ENCODE peak calls at places on chromosome 4, in ten cellular contexts. A is neural progenitor cell, C is PC-9, J is hepatocyte, S is fibroblast of lung, W is mesendoderm, Y is K562, V is mammary epithelial cell, I is OCI-LY7, T is GM23248. R is an unnamed sample.

GRCh38 chr4:182242793-182243192 is 409 bp upstream of the TENM3 start:
- DNase-seq in A (no peak), C (no peak), J (peak; percentile 43), S (peak; percentile 17), W (peak; percentile 94), Y (no peak), V (peak; percentile 37), I (no peak), T (no peak), R (no peak)

GRCh38 chr4:18540349-18540748 is 518.8 kb upstream of the LCORL start:
- DNase-seq in A (no peak), C (no peak), J (no peak), S (no peak), W (no peak), Y (no peak), V (no peak), I (no peak), T (no peak), R (no peak)

GRCh38 chr4:171847751-171848150 is 34.5 kb downstream of the GALNTL6 start:
- DNase-seq in A (no peak), C (no peak), J (no peak), S (no peak), W (no peak), Y (no peak), V (no peak), I (no peak), T (peak; percentile 23), R (no peak)

GRCh38 chr4:138111462-138112000 is 130.6 kb downstream of the SLC7A11 start:
- DNase-seq in A (peak; percentile 34), C (no peak), J (no peak), S (no peak), W (peak; percentile 91), Y (no peak), V (peak; percentile 71), I (no peak), T (peak; percentile 70), R (peak; percentile 53)

GRCh38 chr4:122798101-122798500 is 28.5 kb upstream of the FGF2 start:
- DNase-seq in A (peak; percentile 24), C (no peak), J (peak; percentile 71), S (peak; percentile 97), W (peak; percentile 70), Y (peak; percentile 46), V (peak; percentile 91), I (no peak), T (peak; percentile 94), R (peak; percentile 74)

GRCh38 chr4:104015680-104016079 is 295.9 kb upstream of the TACR3 start:
- DNase-seq in A (peak; percentile 47), C (no peak), J (peak; percentile 30), S (no peak), W (peak; percentile 47), Y (no peak), V (no peak), I (peak; percentile 1), T (no peak), R (no peak)

GRCh38 chr4:132865458-132865857 is 283.6 kb upstream of the PCDH10 start:
- DNase-seq in A (no peak), C (no peak), J (no peak), S (no peak), W (no peak), Y (no peak), V (peak; percentile 70), I (no peak), T (no peak), R (peak; percentile 33)

GRCh38 chr4:153038493-153039311 is 102.6 kb downstream of the FHDC1 start:
- DNase-seq in A (no peak), C (no peak), J (peak; percentile 69), S (no peak), W (no peak), Y (no peak), V (no peak), I (no peak), T (no peak), R (no peak)

GRCh38 chr4:108861339-108861738 is 98.5 kb upstream of the ETNPPL start:
- DNase-seq in A (peak; percentile 20), C (no peak), J (peak; percentile 36), S (peak; percentile 11), W (peak; percentile 48), Y (no peak), V (peak; percentile 8), I (no peak), T (peak; percentile 42), R (no peak)

GRCh38 chr4:185358514-185359433 is 37.0 kb downstream of the LRP2BP start:
- DNase-seq in A (no peak), C (peak; percentile 73), J (no peak), S (peak; percentile 51), W (peak; percentile 27), Y (peak; percentile 48), V (no peak), I (no peak), T (peak; percentile 39), R (no peak)

GRCh38 chr4:147580396-147580795 is 36.8 kb upstream of the TMEM184C start:
- DNase-seq in A (no peak), C (no peak), J (no peak), S (no peak), W (no peak), Y (no peak), V (peak; percentile 59), I (no peak), T (peak; percentile 24), R (no peak)

GRCh38 chr4:138175337-138175794 is 66.8 kb downstream of the SLC7A11 start:
- DNase-seq in A (no peak), C (no peak), J (peak; percentile 81), S (peak; percentile 63), W (no peak), Y (no peak), V (no peak), I (no peak), T (no peak), R (no peak)

GRCh38 chr4:71713611-71714203 is 70.2 kb downstream of the GC start:
- DNase-seq in A (peak; percentile 23), C (no peak), J (peak; percentile 77), S (peak; percentile 81), W (peak; percentile 40), Y (peak; percentile 16), V (peak; percentile 9), I (peak; percentile 39), T (peak; percentile 84), R (no peak)

GRCh38 chr4:153466637-153467153 is 535 bp downstream of the TMEM131L start:
- DNase-seq in A (peak; percentile 20), C (no peak), J (no peak), S (no peak), W (no peak), Y (no peak), V (no peak), I (peak; percentile 55), T (peak; percentile 57), R (no peak)

GRCh38 chr4:184424279-184424678 is 50.1 kb downstream of the IRF2 start:
- DNase-seq in A (no peak), C (no peak), J (no peak), S (no peak), W (no peak), Y (no peak), V (no peak), I (no peak), T (no peak), R (no peak)

GRCh38 chr4:170497105-170497504 is 407.3 kb upstream of the AADAT start:
- DNase-seq in A (peak; percentile 6), C (no peak), J (no peak), S (no peak), W (no peak), Y (no peak), V (peak; percentile 9), I (no peak), T (peak; percentile 13), R (no peak)

GRCh38 chr4:140238353-140239041 is 84.5 kb upstream of the MAML3 start:
- DNase-seq in A (peak; percentile 69), C (no peak), J (peak; percentile 67), S (peak; percentile 97), W (peak; percentile 37), Y (no peak), V (peak; percentile 46), I (no peak), T (peak; percentile 94), R (no peak)

GRCh38 chr4:1008840-1009646 is 2.4 kb upstream of the FGFRL1 start:
- DNase-seq in A (no peak), C (no peak), J (no peak), S (no peak), W (peak; percentile 23), Y (no peak), V (peak; percentile 17), I (peak; percentile 28), T (peak; percentile 39), R (no peak)

GRCh38 chr4:174437756-174438155 is 84.5 kb downstream of the HPGD start:
- DNase-seq in A (no peak), C (no peak), J (no peak), S (no peak), W (peak; percentile 74), Y (no peak), V (no peak), I (no peak), T (peak; percentile 17), R (no peak)

GRCh38 chr4:95409127-95409526 is 139.6 kb downstream of the UNC5C start:
- DNase-seq in A (no peak), C (no peak), J (no peak), S (no peak), W (no peak), Y (no peak), V (peak; percentile 2), I (no peak), T (no peak), R (no peak)
- H3K4me2 ChIP-seq in A (no peak overlapping the region), C (no peak overlapping the region), J (no peak overlapping the region), S (no peak overlapping the region), W (no peak overlapping the region), Y (no peak overlapping the region), V (no peak overlapping the region), I (no peak overlapping the region), T (no peak overlapping the region), R (no peak overlapping the region)

GRCh38 chr4:118968813-118969212 is 80.2 kb downstream of the SYNPO2 start:
- DNase-seq in A (no peak), C (no peak), J (no peak), S (peak; percentile 3), W (no peak), Y (no peak), V (no peak), I (no peak), T (peak; percentile 20), R (no peak)
- H3K4me1 ChIP-seq in A (no peaks in the 10 kb centered on the region), C (peaks cover 16% of the 10 kb centered on the region), J (peaks cover 14% of the 10 kb centered on the region), S (peaks cover 20% of the 10 kb centered on the region), W (no peaks in the 10 kb centered on the region), Y (no peaks in the 10 kb centered on the region), V (peaks cover 20% of the 10 kb centered on the region), I (no peaks in the 10 kb centered on the region), T (peaks cover 30% of the 10 kb centered on the region), R (peaks cover 4% of the 10 kb centered on the region)

GRCh38 chr4:144647095-144647959 is 1.4 kb downstream of the HHIP start:
- DNase-seq in A (peak; percentile 36), C (no peak), J (peak; percentile 25), S (peak; percentile 58), W (peak; percentile 48), Y (peak; percentile 54), V (no peak), I (no peak), T (peak; percentile 19), R (no peak)
- H3K4me2 ChIP-seq in A (peak overlapping the region; percentile 95), C (no peak overlapping the region), J (peak overlapping the region; percentile 84), S (peak overlapping the region; percentile 96), W (peak overlapping the region; percentile 76), Y (no peak overlapping the region), V (peak overlapping the region; percentile 93), I (no peak overlapping the region), T (peak overlapping the region; percentile 84), R (peak overlapping the region; percentile 75)

DNA sequence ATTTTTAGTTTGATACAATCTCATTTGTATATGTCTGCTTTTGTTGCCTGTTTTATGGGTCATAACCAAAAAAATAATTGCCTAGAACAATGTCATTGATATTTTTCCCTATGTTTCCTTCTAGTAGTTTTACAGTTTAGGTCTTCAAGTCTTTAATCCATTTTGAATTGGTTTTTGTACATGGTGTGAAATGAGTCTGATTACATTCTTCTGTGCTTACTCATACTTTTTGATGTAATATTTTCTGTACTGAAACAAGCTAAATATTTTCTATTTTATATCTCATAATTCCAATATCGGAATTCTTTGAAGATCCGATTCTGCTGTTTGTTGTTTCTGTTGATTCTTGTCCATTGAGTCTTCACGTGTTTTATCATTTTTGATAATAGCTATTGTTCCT is 10.6 kb downstream of the TMEM156 start:
- DNase-seq in A (no peak), C (no peak), J (no peak), S (peak; percentile 61), W (no peak), Y (no peak), V (no peak), I (no peak), T (no peak), R (no peak)
- H3K4me1 ChIP-seq in A (no peaks in the 10 kb centered on the region), C (peaks cover 12% of the 10 kb centered on the region), J (no peaks in the 10 kb centered on the region), S (no peaks in the 10 kb centered on the region), W (no peaks in the 10 kb centered on the region), Y (peaks cover 7% of the 10 kb centered on the region), V (no peaks in the 10 kb centered on the region), I (peaks cover 20% of the 10 kb centered on the region), T (no peaks in the 10 kb centered on the region), R (no peaks in the 10 kb centered on the region)